ENCODE peak calls at places on chromosomes 2 and 18, in eight cellular contexts. U is aorta; S is SJCRH30; P is PC-3; K is CD8-positive, alpha-beta memory T cell; A is astrocyte of the spinal cord; H is esophagus squamous epithelium; X is left ventricle myocardium inferior. G is an unnamed sample.

GRCh38 chr2:56192664-56193305 is 9.0 kb downstream of the CCDC85A start:
- DNase-seq in K (no peak), U (no peak), H (no peak), P (no peak), S (no peak), A (no peak), X (no peak), G (no peak)

GRCh38 chr2:138474093-138474834 is 27.3 kb upstream of the SPOPL start:
- DNase-seq in P (no peak), K (no peak), A (no peak), X (no peak), S (no peak), U (no peak), H (no peak), G (no peak)

GRCh38 chr18:45008694-45009372 is 328.1 kb downstream of the SETBP1 start:
- DNase-seq in H (no peak), U (no peak), A (no peak), K (no peak), S (no peak), X (no peak), P (no peak), G (peak)

GRCh38 chr18:39773656-39774055 is 2181.4 kb upstream of the PIK3C3 start:
- DNase-seq in U (no peak), K (no peak), A (peak), X (no peak), H (no peak), P (no peak), S (no peak), G (no peak)

GRCh38 chr2:240250985-240251847 is 110.8 kb upstream of the OTOS start:
- DNase-seq in X (peak), H (no peak), U (peak), S (peak), P (peak), K (peak), A (peak), G (no peak)

GRCh38 chr2:28926837-28927236 is 32.4 kb downstream of the WDR43 start:
- DNase-seq in S (no peak), H (no peak), P (no peak), K (no peak), X (no peak), A (no peak), U (no peak), G (no peak)

GRCh38 chr2:230677182-230677946 is 35.3 kb upstream of the CAB39 start:
- DNase-seq in X (no peak), S (no peak), U (no peak), H (no peak), P (no peak), K (no peak), A (peak), G (no peak)

GRCh38 chr2:58845011-58845410 is 603.9 kb upstream of the FANCL start:
- DNase-seq in K (no peak), H (no peak), U (no peak), P (no peak), S (no peak), X (no peak), A (no peak), G (no peak)

GRCh38 chr2:205746408-205746785 is 64.1 kb downstream of the NRP2 start:
- DNase-seq in K (no peak), P (peak), U (no peak), X (no peak), S (no peak), H (no peak), A (no peak), G (no peak)

GRCh38 chr2:216341151-216341550 is 31.1 kb downstream of the MARCHF4 start:
- DNase-seq in H (no peak), S (peak), U (no peak), K (no peak), X (peak), P (no peak), A (peak), G (no peak)

GRCh38 chr2:230668184-230668938 is 44.3 kb upstream of the CAB39 start:
- DNase-seq in U (peak), S (peak), H (no peak), P (no peak), A (no peak), X (peak), K (no peak), G (no peak)

GRCh38 chr2:121521359-121521758 is 9.3 kb upstream of the RNU4ATAC start:
- DNase-seq in S (peak), H (no peak), U (no peak), K (no peak), A (peak), P (no peak), X (no peak), G (no peak)

DNA sequence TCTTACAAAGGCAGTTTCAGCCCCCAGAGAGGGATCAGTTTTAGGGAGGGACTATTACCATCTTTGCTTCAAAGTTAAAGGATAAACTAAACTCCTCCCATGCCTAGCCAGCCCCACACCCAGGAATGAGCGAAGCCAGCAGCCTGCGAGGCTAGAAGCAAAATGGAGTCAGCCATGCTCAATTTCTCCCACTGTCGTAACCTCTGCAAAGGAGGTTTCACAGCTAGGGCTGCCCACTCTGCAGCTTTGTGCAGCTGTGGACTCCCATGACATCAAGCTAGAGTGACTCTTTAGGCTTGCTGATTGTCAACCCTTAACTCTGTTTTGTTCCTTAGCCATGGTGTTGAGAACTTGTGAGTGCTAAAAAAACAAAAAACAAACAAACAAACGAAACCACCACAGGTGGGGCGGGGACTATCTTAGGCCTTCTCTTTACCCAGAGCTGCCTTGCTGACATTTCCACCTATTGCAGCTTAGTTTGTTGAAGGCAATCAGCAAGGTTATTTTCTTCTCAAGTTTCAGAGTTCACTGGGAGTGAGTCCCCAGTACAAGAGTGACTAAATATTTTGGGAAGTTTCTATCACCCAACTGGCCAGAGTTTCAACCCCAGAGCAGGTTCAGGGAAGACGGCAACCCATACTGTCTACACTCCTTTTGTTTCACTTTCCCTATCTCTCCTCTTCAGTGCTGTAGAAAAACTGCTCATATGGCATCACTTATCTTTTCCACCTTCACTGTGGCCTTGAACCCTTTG is 592.1 kb downstream of the XIRP2 start:
- DNase-seq in U (no peak), H (no peak), A (no peak), X (no peak), S (no peak), P (no peak), K (no peak), G (no peak)
- H3K4me3 ChIP-seq in U (no peak), H (no peak), A (no peak), X (no peak), S (no peak), P (no peak), K (no peak), G (no peak)

GRCh38 chr2:209592106-209592505 is 168.3 kb downstream of the MAP2 start:
- DNase-seq in H (no peak), K (no peak), S (no peak), P (no peak), X (no peak), U (no peak), A (no peak), G (no peak)
- H3K4me3 ChIP-seq in H (no peak), K (no peak), S (no peak), P (no peak), X (no peak), U (no peak), A (no peak), G (no peak)

GRCh38 chr2:59888706-59889105 is 664.7 kb downstream of the BCL11A start:
- DNase-seq in X (no peak), P (no peak), A (no peak), S (no peak), K (no peak), U (no peak), H (no peak), G (no peak)

GRCh38 chr2:59885536-59885935 is 667.9 kb downstream of the BCL11A start:
- DNase-seq in S (no peak), K (no peak), U (no peak), H (no peak), P (no peak), X (no peak), A (no peak), G (peak)

GRCh38 chr2:59887348-59887747 is 666.1 kb downstream of the BCL11A start:
- DNase-seq in U (no peak), X (no peak), A (no peak), S (no peak), H (no peak), K (no peak), P (no peak), G (no peak)

GRCh38 chr2:59888015-59888414 is 665.4 kb downstream of the BCL11A start:
- DNase-seq in A (no peak), K (peak), S (no peak), P (no peak), X (no peak), H (no peak), U (no peak), G (peak)

DNA sequence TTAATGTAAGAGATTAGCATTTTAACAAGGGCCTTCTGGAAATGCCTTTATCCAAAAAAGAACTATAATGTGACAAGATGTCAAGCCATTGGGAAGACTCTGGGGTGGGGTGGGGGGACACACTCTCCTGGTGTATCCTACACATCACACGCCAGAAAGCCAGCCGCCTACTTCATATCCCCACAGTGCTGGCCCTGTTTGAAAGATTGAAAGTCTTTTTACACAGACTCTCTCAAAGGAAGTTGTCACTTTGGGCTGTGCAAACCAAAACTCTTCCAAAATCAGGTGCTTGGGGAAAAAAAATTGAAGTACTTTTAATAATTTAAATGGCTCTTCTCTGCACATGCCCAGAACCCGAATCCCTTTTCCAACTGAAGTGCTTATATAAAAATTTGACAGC is 666.7 kb downstream of the BCL11A start:
- DNase-seq in A (no peak), K (no peak), S (no peak), U (no peak), H (no peak), P (no peak), X (no peak), G (peak)
- H3K4me3 ChIP-seq in A (no peak), K (no peak), S (no peak), U (no peak), H (no peak), P (no peak), X (no peak), G (peak)

GRCh38 chr2:219060821-219061791 is at the start of gene IHH:
- DNase-seq in A (no peak), S (no peak), P (peak), K (no peak), U (no peak), H (no peak), X (no peak), G (no peak)
- H3K4me3 ChIP-seq in A (no peak), S (no peak), P (peak), K (no peak), U (no peak), H (peak), X (peak), G (no peak)